ENCODE peak calls at places on chromosome 20, in nine cellular contexts. One of them, this sample, is unnamed.

GRCh38 chr20:1947535-1947846 is 46.4 kb downstream of the PDYN start:
- DNase-seq in neuronal stem cell: no peak
- DNase-seq in neural progenitor cell: no peak
- DNase-seq in mesenchymal stem cell: no peak
- DNase-seq in fibroblast of lung: no peak
- DNase-seq in SK-N-SH: no peak
- DNase-seq in endodermal cell: no peak
- DNase-seq in trophoblast cell: no peak
- DNase-seq in GM23248: no peak
- DNase-seq in this sample: no peak

GRCh38 chr20:17500826-17501225 is 30.4 kb downstream of the BFSP1 start:
- DNase-seq in GM23248: no peak
- DNase-seq in SK-N-SH: no peak
- DNase-seq in mesenchymal stem cell: no peak
- DNase-seq in fibroblast of lung: no peak
- DNase-seq in endodermal cell: peak
- DNase-seq in trophoblast cell: no peak
- DNase-seq in neuronal stem cell: no peak
- DNase-seq in neural progenitor cell: no peak
- DNase-seq in this sample: no peak

GRCh38 chr20:5835870-5836269 is 85.7 kb downstream of the SHLD1 start:
- DNase-seq in fibroblast of lung: peak
- DNase-seq in mesenchymal stem cell: peak
- DNase-seq in endodermal cell: no peak
- DNase-seq in neuronal stem cell: no peak
- DNase-seq in SK-N-SH: no peak
- DNase-seq in GM23248: peak
- DNase-seq in neural progenitor cell: no peak
- DNase-seq in trophoblast cell: no peak
- DNase-seq in this sample: no peak

GRCh38 chr20:25483431-25484132 is 76.1 kb downstream of the GINS1 start:
- DNase-seq in endodermal cell: no peak
- DNase-seq in SK-N-SH: no peak
- DNase-seq in GM23248: no peak
- DNase-seq in mesenchymal stem cell: no peak
- DNase-seq in fibroblast of lung: no peak
- DNase-seq in neural progenitor cell: no peak
- DNase-seq in neuronal stem cell: no peak
- DNase-seq in trophoblast cell: no peak
- DNase-seq in this sample: no peak

GRCh38 chr20:51272392-51272791 is 249.5 kb upstream of the KCNG1 start:
- DNase-seq in neuronal stem cell: no peak
- DNase-seq in neural progenitor cell: no peak
- DNase-seq in fibroblast of lung: peak
- DNase-seq in trophoblast cell: no peak
- DNase-seq in mesenchymal stem cell: peak
- DNase-seq in GM23248: peak
- DNase-seq in endodermal cell: no peak
- DNase-seq in SK-N-SH: no peak
- DNase-seq in this sample: no peak

GRCh38 chr20:56202493-56203077 is 45.9 kb upstream of the MC3R start:
- DNase-seq in endodermal cell: no peak
- DNase-seq in GM23248: peak
- DNase-seq in neuronal stem cell: no peak
- DNase-seq in mesenchymal stem cell: no peak
- DNase-seq in trophoblast cell: peak
- DNase-seq in neural progenitor cell: no peak
- DNase-seq in fibroblast of lung: no peak
- DNase-seq in SK-N-SH: peak
- DNase-seq in this sample: peak

GRCh38 chr20:34473262-34473883 is 42.8 kb upstream of the DYNLRB1 start:
- DNase-seq in trophoblast cell: peak
- DNase-seq in neuronal stem cell: peak
- DNase-seq in endodermal cell: peak
- DNase-seq in fibroblast of lung: peak
- DNase-seq in SK-N-SH: peak
- DNase-seq in GM23248: peak
- DNase-seq in mesenchymal stem cell: peak
- DNase-seq in neural progenitor cell: peak
- DNase-seq in this sample: peak

GRCh38 chr20:11112837-11113236 is 439.0 kb upstream of the JAG1 start:
- DNase-seq in mesenchymal stem cell: no peak
- DNase-seq in trophoblast cell: no peak
- DNase-seq in neuronal stem cell: no peak
- DNase-seq in fibroblast of lung: peak
- DNase-seq in endodermal cell: no peak
- DNase-seq in neural progenitor cell: no peak
- DNase-seq in SK-N-SH: no peak
- DNase-seq in GM23248: peak
- DNase-seq in this sample: peak

GRCh38 chr20:34310481-34311117 is 7.4 kb upstream of the AHCY start:
- DNase-seq in neuronal stem cell: no peak
- DNase-seq in endodermal cell: no peak
- DNase-seq in mesenchymal stem cell: no peak
- DNase-seq in GM23248: no peak
- DNase-seq in neural progenitor cell: no peak
- DNase-seq in trophoblast cell: peak
- DNase-seq in fibroblast of lung: no peak
- DNase-seq in SK-N-SH: no peak
- DNase-seq in this sample: no peak

GRCh38 chr20:31833130-31833930 is 12.1 kb downstream of the FOXS1 start:
- DNase-seq in GM23248: peak
- DNase-seq in trophoblast cell: peak
- DNase-seq in fibroblast of lung: no peak
- DNase-seq in neural progenitor cell: peak
- DNase-seq in endodermal cell: peak
- DNase-seq in neuronal stem cell: peak
- DNase-seq in mesenchymal stem cell: peak
- DNase-seq in SK-N-SH: peak
- DNase-seq in this sample: no peak

GRCh38 chr20:40488401-40488800 is 200.6 kb downstream of the MAFB start:
- DNase-seq in trophoblast cell: no peak
- DNase-seq in mesenchymal stem cell: no peak
- DNase-seq in neural progenitor cell: no peak
- DNase-seq in SK-N-SH: no peak
- DNase-seq in fibroblast of lung: no peak
- DNase-seq in neuronal stem cell: no peak
- DNase-seq in GM23248: peak
- DNase-seq in endodermal cell: no peak
- DNase-seq in this sample: peak

GRCh38 chr20:36854343-36855240 is 21.3 kb upstream of the TLDC2 start:
- DNase-seq in SK-N-SH: no peak
- DNase-seq in neural progenitor cell: no peak
- DNase-seq in mesenchymal stem cell: no peak
- DNase-seq in trophoblast cell: no peak
- DNase-seq in GM23248: peak
- DNase-seq in neuronal stem cell: no peak
- DNase-seq in fibroblast of lung: no peak
- DNase-seq in endodermal cell: peak
- DNase-seq in this sample: no peak

GRCh38 chr20:35431621-35432429 is 6.2 kb downstream of the GDF5 start:
- DNase-seq in SK-N-SH: no peak
- DNase-seq in neuronal stem cell: no peak
- DNase-seq in trophoblast cell: no peak
- DNase-seq in endodermal cell: peak
- DNase-seq in neural progenitor cell: no peak
- DNase-seq in fibroblast of lung: no peak
- DNase-seq in GM23248: no peak
- DNase-seq in mesenchymal stem cell: no peak
- DNase-seq in this sample: no peak

GRCh38 chr20:805713-806112 is 27.8 kb upstream of the FAM110A start:
- DNase-seq in SK-N-SH: no peak
- DNase-seq in endodermal cell: no peak
- DNase-seq in neuronal stem cell: peak
- DNase-seq in neural progenitor cell: peak
- DNase-seq in GM23248: no peak
- DNase-seq in mesenchymal stem cell: peak
- DNase-seq in trophoblast cell: no peak
- DNase-seq in fibroblast of lung: peak
- DNase-seq in this sample: no peak

GRCh38 chr20:58524814-58525213 is 9.6 kb upstream of the APCDD1L start:
- DNase-seq in trophoblast cell: peak
- DNase-seq in neuronal stem cell: no peak
- DNase-seq in neural progenitor cell: no peak
- DNase-seq in SK-N-SH: no peak
- DNase-seq in GM23248: peak
- DNase-seq in mesenchymal stem cell: no peak
- DNase-seq in endodermal cell: no peak
- DNase-seq in fibroblast of lung: peak
- DNase-seq in this sample: peak

GRCh38 chr20:24732599-24732998 is 216.5 kb upstream of the CST7 start:
- DNase-seq in SK-N-SH: no peak
- DNase-seq in trophoblast cell: no peak
- DNase-seq in mesenchymal stem cell: no peak
- DNase-seq in neural progenitor cell: no peak
- DNase-seq in fibroblast of lung: no peak
- DNase-seq in neuronal stem cell: no peak
- DNase-seq in GM23248: no peak
- DNase-seq in endodermal cell: peak
- DNase-seq in this sample: no peak

GRCh38 chr20:57647006-57647932 is 27.0 kb upstream of the ZBP1 start:
- DNase-seq in neuronal stem cell: no peak
- DNase-seq in mesenchymal stem cell: no peak
- DNase-seq in GM23248: no peak
- DNase-seq in neural progenitor cell: no peak
- DNase-seq in trophoblast cell: no peak
- DNase-seq in fibroblast of lung: no peak
- DNase-seq in SK-N-SH: peak
- DNase-seq in endodermal cell: no peak
- DNase-seq in this sample: no peak

GRCh38 chr20:11906626-11907480 is 10.8 kb upstream of the BTBD3 start:
- DNase-seq in neuronal stem cell: no peak
- DNase-seq in trophoblast cell: no peak
- DNase-seq in GM23248: no peak
- DNase-seq in neural progenitor cell: no peak
- DNase-seq in SK-N-SH: no peak
- DNase-seq in fibroblast of lung: peak
- DNase-seq in mesenchymal stem cell: no peak
- DNase-seq in endodermal cell: no peak
- DNase-seq in this sample: peak

GRCh38 chr20:38728911-38729642 is 4.8 kb downstream of the SLC32A1 start:
- DNase-seq in fibroblast of lung: no peak
- DNase-seq in mesenchymal stem cell: no peak
- DNase-seq in endodermal cell: peak
- DNase-seq in neural progenitor cell: peak
- DNase-seq in GM23248: no peak
- DNase-seq in SK-N-SH: peak
- DNase-seq in neuronal stem cell: no peak
- DNase-seq in trophoblast cell: no peak
- DNase-seq in this sample: no peak

GRCh38 chr20:23049201-23049932 is at the start of gene THBD:
- DNase-seq in fibroblast of lung: peak
- DNase-seq in neuronal stem cell: peak
- DNase-seq in neural progenitor cell: peak
- DNase-seq in endodermal cell: peak
- DNase-seq in GM23248: peak
- DNase-seq in trophoblast cell: peak
- DNase-seq in SK-N-SH: no peak
- DNase-seq in mesenchymal stem cell: peak
- DNase-seq in this sample: peak

GRCh38 chr20:23049933-23050838 is 714 bp upstream of the THBD start:
- DNase-seq in trophoblast cell: peak
- DNase-seq in neuronal stem cell: peak
- DNase-seq in fibroblast of lung: no peak
- DNase-seq in mesenchymal stem cell: no peak
- DNase-seq in SK-N-SH: no peak
- DNase-seq in GM23248: peak
- DNase-seq in neural progenitor cell: peak
- DNase-seq in endodermal cell: peak
- DNase-seq in this sample: peak

GRCh38 chr20:23052904-23053303 is 3.4 kb upstream of the THBD start:
- DNase-seq in fibroblast of lung: no peak
- DNase-seq in GM23248: no peak
- DNase-seq in endodermal cell: no peak
- DNase-seq in SK-N-SH: no peak
- DNase-seq in neuronal stem cell: no peak
- DNase-seq in neural progenitor cell: no peak
- DNase-seq in trophoblast cell: no peak
- DNase-seq in mesenchymal stem cell: no peak
- DNase-seq in this sample: no peak

GRCh38 chr20:23048283-23049200 is 930 bp downstream of the THBD start:
- DNase-seq in neuronal stem cell: peak
- DNase-seq in GM23248: peak
- DNase-seq in fibroblast of lung: peak
- DNase-seq in SK-N-SH: no peak
- DNase-seq in mesenchymal stem cell: peak
- DNase-seq in endodermal cell: peak
- DNase-seq in trophoblast cell: peak
- DNase-seq in neural progenitor cell: peak
- DNase-seq in this sample: peak

GRCh38 chr20:23050847-23051627 is 1.6 kb upstream of the THBD start:
- DNase-seq in fibroblast of lung: peak
- DNase-seq in SK-N-SH: no peak
- DNase-seq in endodermal cell: peak
- DNase-seq in neural progenitor cell: peak
- DNase-seq in mesenchymal stem cell: peak
- DNase-seq in GM23248: peak
- DNase-seq in trophoblast cell: peak
- DNase-seq in neuronal stem cell: peak
- DNase-seq in this sample: peak
- H3K9ac ChIP-seq in fibroblast of lung: no peak
- H3K9ac ChIP-seq in SK-N-SH: no peak
- H3K9ac ChIP-seq in endodermal cell: no peak
- H3K9ac ChIP-seq in neural progenitor cell: no peak
- H3K9ac ChIP-seq in mesenchymal stem cell: peak
- H3K9ac ChIP-seq in GM23248: peak
- H3K9ac ChIP-seq in trophoblast cell: no peak
- H3K9ac ChIP-seq in neuronal stem cell: peak
- H3K9ac ChIP-seq in this sample: no peak

GRCh38 chr20:41669708-41670263 is 51.6 kb upstream of the CHD6 start:
- DNase-seq in SK-N-SH: no peak
- DNase-seq in neuronal stem cell: no peak
- DNase-seq in GM23248: peak
- DNase-seq in neural progenitor cell: no peak
- DNase-seq in mesenchymal stem cell: no peak
- DNase-seq in endodermal cell: peak
- DNase-seq in fibroblast of lung: no peak
- DNase-seq in trophoblast cell: no peak
- DNase-seq in this sample: peak
- H3K9ac ChIP-seq in SK-N-SH: no peak
- H3K9ac ChIP-seq in neuronal stem cell: no peak
- H3K9ac ChIP-seq in GM23248: no peak
- H3K9ac ChIP-seq in neural progenitor cell: no peak
- H3K9ac ChIP-seq in mesenchymal stem cell: no peak
- H3K9ac ChIP-seq in endodermal cell: no peak
- H3K9ac ChIP-seq in fibroblast of lung: no peak
- H3K9ac ChIP-seq in trophoblast cell: no peak
- H3K9ac ChIP-seq in this sample: no peak

GRCh38 chr20:3405696-3406358 is 1.6 kb downstream of the DNAAF9 start:
- DNase-seq in GM23248: no peak
- DNase-seq in SK-N-SH: no peak
- DNase-seq in mesenchymal stem cell: no peak
- DNase-seq in fibroblast of lung: no peak
- DNase-seq in neural progenitor cell: no peak
- DNase-seq in endodermal cell: no peak
- DNase-seq in neuronal stem cell: no peak
- DNase-seq in trophoblast cell: peak
- DNase-seq in this sample: peak
- H3K9ac ChIP-seq in GM23248: peak
- H3K9ac ChIP-seq in SK-N-SH: peak
- H3K9ac ChIP-seq in mesenchymal stem cell: peak
- H3K9ac ChIP-seq in fibroblast of lung: no peak
- H3K9ac ChIP-seq in neural progenitor cell: no peak
- H3K9ac ChIP-seq in endodermal cell: peak
- H3K9ac ChIP-seq in neuronal stem cell: no peak
- H3K9ac ChIP-seq in trophoblast cell: no peak
- H3K9ac ChIP-seq in this sample: peak

GRCh38 chr20:62137092-62137384 is 6.2 kb downstream of the PSMA7 start:
- DNase-seq in trophoblast cell: no peak
- DNase-seq in mesenchymal stem cell: no peak
- DNase-seq in endodermal cell: no peak
- DNase-seq in GM23248: no peak
- DNase-seq in fibroblast of lung: no peak
- DNase-seq in neuronal stem cell: no peak
- DNase-seq in neural progenitor cell: no peak
- DNase-seq in SK-N-SH: no peak
- DNase-seq in this sample: no peak
- H3K9ac ChIP-seq in trophoblast cell: no peak
- H3K9ac ChIP-seq in mesenchymal stem cell: no peak
- H3K9ac ChIP-seq in endodermal cell: no peak
- H3K9ac ChIP-seq in GM23248: no peak
- H3K9ac ChIP-seq in fibroblast of lung: no peak
- H3K9ac ChIP-seq in neuronal stem cell: no peak
- H3K9ac ChIP-seq in neural progenitor cell: no peak
- H3K9ac ChIP-seq in SK-N-SH: no peak
- H3K9ac ChIP-seq in this sample: no peak

This sample was measured in mammary epithelial cell.